ENCODE peak calls at places on chromosome 4, in nine cellular contexts. Y, B, G, R, L, M, V, U and A are unnamed samples.
A peak's percentile ranks its signal among the peaks of the same experiment; 100 is the strongest.

GRCh38 chr4:136471051-136471450 is 1061.2 kb downstream of the PCDH18 start:
- DNase-seq in L (no peak), Y (no peak), R (no peak), M (no peak), G (no peak), B (no peak), U (no peak), V (no peak), A (no peak)

GRCh38 chr4:85703098-85703497 is 228.1 kb downstream of the ARHGAP24 start:
- DNase-seq in L (no peak), R (no peak), U (no peak), B (no peak), V (no peak), Y (no peak), M (peak; percentile 40), G (no peak), A (no peak)

GRCh38 chr4:159762672-159763071 is 659.8 kb downstream of the RAPGEF2 start:
- DNase-seq in L (no peak), B (no peak), G (no peak), R (no peak), V (no peak), U (no peak), M (no peak), Y (no peak), A (no peak)

GRCh38 chr4:681736-682451 is 7.1 kb downstream of the SLC49A3 start:
- DNase-seq in L (no peak), Y (peak; percentile 67), R (peak; percentile 63), U (no peak), B (peak; percentile 57), V (no peak), G (peak; percentile 55), M (peak; percentile 52), A (peak; percentile 61)

GRCh38 chr4:107304699-107305286 is 268.7 kb upstream of the DKK2 start:
- DNase-seq in B (no peak), U (no peak), L (no peak), R (no peak), Y (no peak), G (no peak), V (no peak), M (no peak), A (peak; percentile 23)

GRCh38 chr4:82043809-82044137 is 330.0 kb downstream of the HNRNPD start:
- DNase-seq in U (no peak), G (no peak), B (no peak), R (no peak), Y (no peak), V (no peak), M (no peak), L (no peak), A (no peak)

GRCh38 chr4:185997287-185997686 is 71.7 kb upstream of the TLR3 start:
- DNase-seq in M (no peak), G (no peak), R (no peak), L (no peak), U (no peak), Y (peak; percentile 66), B (no peak), V (no peak), A (no peak)

GRCh38 chr4:73764513-73764912 is 24.1 kb downstream of the CXCL8 start:
- DNase-seq in U (no peak), R (no peak), G (peak; percentile 72), L (no peak), M (no peak), Y (no peak), V (peak; percentile 44), B (no peak), A (no peak)

GRCh38 chr4:48483006-48483776 is at the start of gene SLC10A4:
- DNase-seq in Y (no peak), U (no peak), G (no peak), R (no peak), V (no peak), B (no peak), M (no peak), L (no peak), A (peak; percentile 97)

GRCh38 chr4:186701273-186701672 is 22.4 kb downstream of the FAT1 start:
- DNase-seq in G (no peak), Y (peak; percentile 53), V (peak; percentile 85), M (no peak), U (no peak), R (peak; percentile 57), B (peak; percentile 21), L (no peak), A (no peak)

GRCh38 chr4:140135529-140136021 is 18.4 kb downstream of the MAML3 start:
- DNase-seq in M (no peak), G (peak; percentile 17), B (no peak), R (no peak), L (no peak), U (no peak), V (peak; percentile 52), Y (peak; percentile 77), A (peak; percentile 98)

GRCh38 chr4:79597266-79597665 is 189.2 kb upstream of the GK2 start:
- DNase-seq in Y (no peak), B (peak; percentile 5), V (peak; percentile 50), G (no peak), U (no peak), M (no peak), R (no peak), L (no peak), A (peak; percentile 73)

GRCh38 chr4:168634276-168634802 is 137.5 kb downstream of the PALLD start:
- DNase-seq in R (peak; percentile 35), G (peak; percentile 56), M (no peak), V (peak; percentile 92), L (no peak), U (peak; percentile 65), B (peak; percentile 82), Y (no peak), A (no peak)

GRCh38 chr4:78581626-78582025 is 30.1 kb downstream of the ANXA3 start:
- DNase-seq in Y (no peak), U (peak; percentile 71), M (no peak), G (no peak), V (no peak), B (no peak), R (no peak), L (no peak), A (no peak)

GRCh38 chr4:182014989-182015388 is 228.2 kb upstream of the TENM3 start:
- DNase-seq in B (no peak), Y (no peak), R (no peak), U (no peak), M (no peak), L (no peak), V (no peak), G (no peak), A (no peak)

GRCh38 chr4:169815606-169816005 is 57.9 kb upstream of the HPF1 start:
- DNase-seq in B (no peak), Y (no peak), G (peak; percentile 38), M (no peak), V (no peak), L (no peak), R (no peak), U (no peak), A (no peak)

GRCh38 chr4:25769251-25769650 is 93.5 kb downstream of the SEL1L3 start:
- DNase-seq in Y (peak; percentile 53), M (no peak), B (no peak), L (no peak), V (peak; percentile 42), G (no peak), U (no peak), R (no peak), A (peak; percentile 42)

GRCh38 chr4:67988986-67989385 is 25.7 kb upstream of the TMPRSS11A start:
- DNase-seq in V (no peak), L (no peak), Y (no peak), R (no peak), G (no peak), M (no peak), B (no peak), U (no peak), A (no peak)